ENCODE peak calls at places on chromosomes 2 and 18, in five cellular contexts. One of them, this sample, is unnamed.

GRCh38 chr2:232542715-232543467 is 3.4 kb downstream of the CHRNG start:
- DNase-seq in kidney epithelial cell: no peak
- DNase-seq in psoas muscle: peak
- DNase-seq in endothelial cell: no peak
- DNase-seq in lower leg skin: no peak
- DNase-seq in this sample: no peak

GRCh38 chr2:178476477-178476876 is 1.9 kb downstream of the FKBP7 start:
- DNase-seq in psoas muscle: no peak
- DNase-seq in endothelial cell: no peak
- DNase-seq in lower leg skin: no peak
- DNase-seq in kidney epithelial cell: no peak
- DNase-seq in this sample: no peak

GRCh38 chr2:133674433-133675331 is 106.4 kb upstream of the NCKAP5 start:
- DNase-seq in lower leg skin: peak
- DNase-seq in endothelial cell: peak
- DNase-seq in psoas muscle: peak
- DNase-seq in kidney epithelial cell: peak
- DNase-seq in this sample: peak

GRCh38 chr2:41950440-41950960 is 97.3 kb upstream of the PKDCC start:
- DNase-seq in endothelial cell: no peak
- DNase-seq in lower leg skin: no peak
- DNase-seq in psoas muscle: no peak
- DNase-seq in kidney epithelial cell: no peak
- DNase-seq in this sample: no peak

GRCh38 chr18:32389868-32390267 is 80.8 kb downstream of the GAREM1 start:
- DNase-seq in endothelial cell: no peak
- DNase-seq in psoas muscle: no peak
- DNase-seq in lower leg skin: no peak
- DNase-seq in kidney epithelial cell: no peak
- DNase-seq in this sample: peak

GRCh38 chr2:207825958-207826330 is 56.2 kb upstream of the FZD5 start:
- DNase-seq in lower leg skin: no peak
- DNase-seq in psoas muscle: no peak
- DNase-seq in endothelial cell: no peak
- DNase-seq in kidney epithelial cell: no peak
- DNase-seq in this sample: no peak

GRCh38 chr18:62790836-62791772 is 75.8 kb downstream of the PHLPP1 start:
- DNase-seq in kidney epithelial cell: no peak
- DNase-seq in endothelial cell: no peak
- DNase-seq in psoas muscle: no peak
- DNase-seq in lower leg skin: no peak
- DNase-seq in this sample: no peak

GRCh38 chr2:55148269-55148668 is 83.8 kb downstream of the CLHC1 start:
- DNase-seq in endothelial cell: no peak
- DNase-seq in kidney epithelial cell: no peak
- DNase-seq in psoas muscle: no peak
- DNase-seq in lower leg skin: no peak
- DNase-seq in this sample: no peak

GRCh38 chr18:79928563-79928960 is 22.9 kb downstream of the SLC66A2 start:
- DNase-seq in kidney epithelial cell: no peak
- DNase-seq in psoas muscle: peak
- DNase-seq in endothelial cell: no peak
- DNase-seq in lower leg skin: peak
- DNase-seq in this sample: no peak

GRCh38 chr2:168373468-168373867 is 82.6 kb upstream of the CERS6 start:
- DNase-seq in endothelial cell: no peak
- DNase-seq in kidney epithelial cell: no peak
- DNase-seq in psoas muscle: no peak
- DNase-seq in lower leg skin: no peak
- DNase-seq in this sample: no peak

GRCh38 chr2:239264838-239265651 is 135.8 kb downstream of the HDAC4 start:
- DNase-seq in lower leg skin: peak
- DNase-seq in endothelial cell: no peak
- DNase-seq in psoas muscle: peak
- DNase-seq in kidney epithelial cell: no peak
- DNase-seq in this sample: peak

GRCh38 chr2:157769866-157770265 is 106.3 kb downstream of the ACVR1 start:
- DNase-seq in lower leg skin: no peak
- DNase-seq in psoas muscle: no peak
- DNase-seq in kidney epithelial cell: no peak
- DNase-seq in endothelial cell: no peak
- DNase-seq in this sample: no peak

GRCh38 chr2:191866195-191866594 is 19.3 kb upstream of the CAVIN2 start:
- DNase-seq in psoas muscle: no peak
- DNase-seq in kidney epithelial cell: no peak
- DNase-seq in lower leg skin: no peak
- DNase-seq in endothelial cell: no peak
- DNase-seq in this sample: no peak

GRCh38 chr2:207093234-207093633 is 72.5 kb downstream of the KLF7 start:
- DNase-seq in psoas muscle: no peak
- DNase-seq in endothelial cell: no peak
- DNase-seq in kidney epithelial cell: no peak
- DNase-seq in lower leg skin: no peak
- DNase-seq in this sample: no peak

GRCh38 chr2:88038263-88039105 is 17.1 kb downstream of the KRCC1 start:
- DNase-seq in kidney epithelial cell: peak
- DNase-seq in lower leg skin: no peak
- DNase-seq in endothelial cell: no peak
- DNase-seq in psoas muscle: no peak
- DNase-seq in this sample: no peak

GRCh38 chr2:168245074-168245825 is 2.1 kb downstream of the STK39 start:
- DNase-seq in lower leg skin: no peak
- DNase-seq in kidney epithelial cell: no peak
- DNase-seq in endothelial cell: no peak
- DNase-seq in psoas muscle: no peak
- DNase-seq in this sample: no peak

GRCh38 chr18:25062720-25063119 is 289.2 kb downstream of the ZNF521 start:
- DNase-seq in psoas muscle: no peak
- DNase-seq in kidney epithelial cell: no peak
- DNase-seq in endothelial cell: no peak
- DNase-seq in lower leg skin: no peak
- DNase-seq in this sample: no peak
- TF ChIP-seq CTCF in psoas muscle: no peak
- TF ChIP-seq CTCF in kidney epithelial cell: no peak
- TF ChIP-seq CTCF in endothelial cell: no peak
- TF ChIP-seq CTCF in lower leg skin: no peak
- TF ChIP-seq CTCF in this sample: no peak

GRCh38 chr2:120205901-120206581 is 17.2 kb downstream of the TMEM185B start:
- DNase-seq in psoas muscle: no peak
- DNase-seq in kidney epithelial cell: no peak
- DNase-seq in endothelial cell: peak
- DNase-seq in lower leg skin: no peak
- DNase-seq in this sample: peak

GRCh38 chr2:120203341-120204021 is 19.7 kb downstream of the TMEM185B start:
- DNase-seq in psoas muscle: no peak
- DNase-seq in lower leg skin: no peak
- DNase-seq in kidney epithelial cell: no peak
- DNase-seq in endothelial cell: no peak
- DNase-seq in this sample: no peak

GRCh38 chr2:120204945-120205670 is 18.1 kb downstream of the TMEM185B start:
- DNase-seq in lower leg skin: no peak
- DNase-seq in kidney epithelial cell: no peak
- DNase-seq in psoas muscle: peak
- DNase-seq in endothelial cell: no peak
- DNase-seq in this sample: no peak

GRCh38 chr2:120204417-120204816 is 18.8 kb downstream of the TMEM185B start:
- DNase-seq in psoas muscle: no peak
- DNase-seq in kidney epithelial cell: no peak
- DNase-seq in endothelial cell: no peak
- DNase-seq in lower leg skin: no peak
- DNase-seq in this sample: no peak

DNA sequence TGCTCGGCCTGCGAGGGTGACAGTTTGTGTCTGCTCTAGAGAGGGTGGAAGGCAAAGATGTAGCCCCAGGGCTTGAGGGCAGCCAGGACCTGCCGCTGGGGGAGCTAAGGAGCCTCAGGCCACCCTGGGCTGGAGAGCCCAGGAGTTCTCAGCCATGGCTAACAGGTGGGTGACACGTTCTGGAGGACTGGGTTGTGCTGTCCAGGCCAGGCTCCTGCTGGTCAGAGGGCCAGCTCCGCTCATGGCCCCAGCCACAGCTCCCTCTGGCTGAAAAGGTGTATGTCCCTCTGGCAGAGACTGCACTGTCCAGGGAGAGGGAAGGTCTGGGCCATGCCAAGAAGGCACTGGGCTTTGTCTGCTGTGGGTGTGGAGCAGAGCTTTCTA is 19.2 kb downstream of the TMEM185B start:
- DNase-seq in endothelial cell: no peak
- DNase-seq in psoas muscle: no peak
- DNase-seq in lower leg skin: no peak
- DNase-seq in kidney epithelial cell: no peak
- DNase-seq in this sample: no peak
- TF ChIP-seq CTCF in endothelial cell: no peak
- TF ChIP-seq CTCF in psoas muscle: no peak
- TF ChIP-seq CTCF in lower leg skin: no peak
- TF ChIP-seq CTCF in kidney epithelial cell: no peak
- TF ChIP-seq CTCF in this sample: no peak

GRCh38 chr2:119311371-119311770 is 55.3 kb downstream of the C2orf76 start:
- DNase-seq in endothelial cell: no peak
- DNase-seq in lower leg skin: no peak
- DNase-seq in psoas muscle: no peak
- DNase-seq in kidney epithelial cell: no peak
- DNase-seq in this sample: no peak
- TF ChIP-seq CTCF in endothelial cell: no peak
- TF ChIP-seq CTCF in lower leg skin: no peak
- TF ChIP-seq CTCF in psoas muscle: no peak
- TF ChIP-seq CTCF in kidney epithelial cell: no peak
- TF ChIP-seq CTCF in this sample: no peak

DNA sequence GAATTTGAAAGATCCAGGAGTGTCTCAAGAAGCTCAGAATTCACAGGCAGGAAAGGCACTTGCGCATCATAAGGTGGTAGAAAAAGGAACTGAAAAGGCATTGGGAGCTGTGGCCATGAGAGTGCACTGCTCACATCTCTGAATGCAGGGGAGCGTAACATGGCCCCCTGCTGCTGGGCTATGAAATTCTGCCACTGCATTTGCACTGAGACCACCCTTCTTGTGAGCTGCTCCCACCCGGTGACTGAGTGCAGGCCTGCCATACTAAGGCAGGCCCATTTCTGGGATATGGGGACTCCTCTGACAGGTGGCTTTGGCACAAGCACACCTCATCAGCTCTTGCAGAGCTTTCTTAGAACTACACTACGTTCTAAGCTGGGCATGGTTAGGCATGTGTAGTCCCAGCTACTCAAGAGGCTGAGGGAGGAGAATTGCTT is 25.3 kb upstream of the STARD7 start:
- DNase-seq in endothelial cell: no peak
- DNase-seq in psoas muscle: no peak
- DNase-seq in kidney epithelial cell: no peak
- DNase-seq in lower leg skin: no peak
- DNase-seq in this sample: no peak
- TF ChIP-seq CTCF in endothelial cell: no peak
- TF ChIP-seq CTCF in psoas muscle: no peak
- TF ChIP-seq CTCF in kidney epithelial cell: no peak
- TF ChIP-seq CTCF in lower leg skin: no peak
- TF ChIP-seq CTCF in this sample: no peak

GRCh38 chr2:86697539-86697938 is 22.6 kb upstream of the RMND5A start:
- DNase-seq in lower leg skin: no peak
- DNase-seq in psoas muscle: no peak
- DNase-seq in kidney epithelial cell: no peak
- DNase-seq in endothelial cell: no peak
- DNase-seq in this sample: no peak
- TF ChIP-seq CTCF in lower leg skin: no peak
- TF ChIP-seq CTCF in psoas muscle: no peak
- TF ChIP-seq CTCF in kidney epithelial cell: no peak
- TF ChIP-seq CTCF in endothelial cell: no peak
- TF ChIP-seq CTCF in this sample: no peak

DNA sequence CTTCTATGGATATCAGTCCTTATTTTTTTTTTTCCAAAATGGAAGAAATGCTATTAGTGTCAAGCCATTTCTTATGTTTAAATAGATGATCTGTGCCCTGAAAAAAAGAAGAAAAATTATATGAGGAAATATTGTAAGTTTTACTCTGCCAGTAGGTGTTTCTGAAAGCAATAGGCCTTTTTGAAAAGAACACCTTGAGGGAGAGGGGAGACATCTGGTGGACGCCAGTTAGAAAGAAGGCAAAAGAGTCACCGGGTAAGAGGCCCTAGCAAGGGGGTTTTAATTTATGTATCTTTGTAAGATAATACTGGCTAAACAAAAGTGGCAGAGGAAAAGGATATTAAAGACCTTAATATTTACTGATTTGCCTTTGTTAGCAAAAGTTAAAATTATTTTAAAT is 56.1 kb downstream of the DYNAP start:
- DNase-seq in kidney epithelial cell: peak
- DNase-seq in endothelial cell: peak
- DNase-seq in lower leg skin: no peak
- DNase-seq in psoas muscle: no peak
- DNase-seq in this sample: peak
- TF ChIP-seq CTCF in kidney epithelial cell: peak
- TF ChIP-seq CTCF in endothelial cell: peak
- TF ChIP-seq CTCF in lower leg skin: no peak
- TF ChIP-seq CTCF in psoas muscle: no peak
- TF ChIP-seq CTCF in this sample: peak

GRCh38 chr2:25297738-25298137 is 44.0 kb downstream of the DNMT3A start:
- DNase-seq in kidney epithelial cell: no peak
- DNase-seq in psoas muscle: no peak
- DNase-seq in lower leg skin: no peak
- DNase-seq in endothelial cell: no peak
- DNase-seq in this sample: no peak
- TF ChIP-seq CTCF in kidney epithelial cell: no peak
- TF ChIP-seq CTCF in psoas muscle: peak
- TF ChIP-seq CTCF in lower leg skin: no peak
- TF ChIP-seq CTCF in endothelial cell: no peak
- TF ChIP-seq CTCF in this sample: no peak

This sample was measured in Calu3.